ENCODE peak calls at places on chromosomes 1 and 21, in seven cellular contexts. One of them, this sample, is unnamed.

GRCh38 chr1:186454996-186455395 is 5.9 kb downstream of the PDC start:
- DNase-seq in HFF-Myc: no peak
- DNase-seq in OCI-LY7: no peak
- DNase-seq in PC-9: no peak
- DNase-seq in body of pancreas: peak
- DNase-seq in mesothelial cell of epicardium: no peak
- DNase-seq in glutamatergic neuron: no peak
- DNase-seq in this sample: no peak

GRCh38 chr1:222644649-222645005 is 26.7 kb downstream of the MIA3 start:
- DNase-seq in HFF-Myc: no peak
- DNase-seq in OCI-LY7: no peak
- DNase-seq in PC-9: no peak
- DNase-seq in body of pancreas: no peak
- DNase-seq in mesothelial cell of epicardium: no peak
- DNase-seq in glutamatergic neuron: no peak
- DNase-seq in this sample: no peak

GRCh38 chr1:114103992-114104391 is 49.7 kb downstream of the SYT6 start:
- DNase-seq in HFF-Myc: no peak
- DNase-seq in OCI-LY7: no peak
- DNase-seq in PC-9: no peak
- DNase-seq in body of pancreas: no peak
- DNase-seq in mesothelial cell of epicardium: no peak
- DNase-seq in glutamatergic neuron: no peak
- DNase-seq in this sample: no peak

GRCh38 chr21:28641731-28642130 is 350.9 kb downstream of the LTN1 start:
- DNase-seq in HFF-Myc: no peak
- DNase-seq in OCI-LY7: no peak
- DNase-seq in PC-9: no peak
- DNase-seq in body of pancreas: no peak
- DNase-seq in mesothelial cell of epicardium: no peak
- DNase-seq in glutamatergic neuron: no peak
- DNase-seq in this sample: no peak

GRCh38 chr1:226525750-226526149 is 22.8 kb upstream of the STUM start:
- DNase-seq in HFF-Myc: no peak
- DNase-seq in OCI-LY7: no peak
- DNase-seq in PC-9: no peak
- DNase-seq in body of pancreas: no peak
- DNase-seq in mesothelial cell of epicardium: no peak
- DNase-seq in glutamatergic neuron: no peak
- DNase-seq in this sample: no peak

GRCh38 chr1:43864111-43865045 is 69.2 kb upstream of the ARTN start:
- DNase-seq in HFF-Myc: no peak
- DNase-seq in OCI-LY7: no peak
- DNase-seq in PC-9: no peak
- DNase-seq in body of pancreas: no peak
- DNase-seq in mesothelial cell of epicardium: no peak
- DNase-seq in glutamatergic neuron: no peak
- DNase-seq in this sample: no peak

GRCh38 chr21:43913928-43914327 is 48.9 kb downstream of the AGPAT3 start:
- DNase-seq in HFF-Myc: no peak
- DNase-seq in OCI-LY7: no peak
- DNase-seq in PC-9: no peak
- DNase-seq in body of pancreas: no peak
- DNase-seq in mesothelial cell of epicardium: no peak
- DNase-seq in glutamatergic neuron: no peak
- DNase-seq in this sample: no peak

GRCh38 chr1:233957691-233958090 is 53.2 kb downstream of the SLC35F3 start:
- DNase-seq in HFF-Myc: no peak
- DNase-seq in OCI-LY7: no peak
- DNase-seq in PC-9: no peak
- DNase-seq in body of pancreas: no peak
- DNase-seq in mesothelial cell of epicardium: no peak
- DNase-seq in glutamatergic neuron: no peak
- DNase-seq in this sample: no peak

GRCh38 chr1:3341236-3341994 is 113.0 kb upstream of the ARHGEF16 start:
- DNase-seq in HFF-Myc: no peak
- DNase-seq in OCI-LY7: no peak
- DNase-seq in PC-9: no peak
- DNase-seq in body of pancreas: no peak
- DNase-seq in mesothelial cell of epicardium: no peak
- DNase-seq in glutamatergic neuron: no peak
- DNase-seq in this sample: no peak

GRCh38 chr1:48676822-48677221 is 99.9 kb downstream of the BEND5 start:
- DNase-seq in HFF-Myc: no peak
- DNase-seq in OCI-LY7: no peak
- DNase-seq in PC-9: no peak
- DNase-seq in body of pancreas: no peak
- DNase-seq in mesothelial cell of epicardium: no peak
- DNase-seq in glutamatergic neuron: no peak
- DNase-seq in this sample: no peak

GRCh38 chr1:194069831-194070218 is 883.4 kb upstream of the B3GALT2 start:
- DNase-seq in HFF-Myc: no peak
- DNase-seq in OCI-LY7: no peak
- DNase-seq in PC-9: no peak
- DNase-seq in body of pancreas: no peak
- DNase-seq in mesothelial cell of epicardium: no peak
- DNase-seq in glutamatergic neuron: no peak
- DNase-seq in this sample: no peak

GRCh38 chr1:1876335-1876935 is 14.5 kb downstream of the GNB1 start:
- DNase-seq in HFF-Myc: no peak
- DNase-seq in OCI-LY7: no peak
- DNase-seq in PC-9: no peak
- DNase-seq in body of pancreas: no peak
- DNase-seq in mesothelial cell of epicardium: no peak
- DNase-seq in glutamatergic neuron: no peak
- DNase-seq in this sample: no peak

GRCh38 chr1:150765229-150765976 is at the start of gene CTSS:
- DNase-seq in HFF-Myc: peak
- DNase-seq in OCI-LY7: peak
- DNase-seq in PC-9: no peak
- DNase-seq in body of pancreas: no peak
- DNase-seq in mesothelial cell of epicardium: no peak
- DNase-seq in glutamatergic neuron: no peak
- DNase-seq in this sample: no peak

DNA sequence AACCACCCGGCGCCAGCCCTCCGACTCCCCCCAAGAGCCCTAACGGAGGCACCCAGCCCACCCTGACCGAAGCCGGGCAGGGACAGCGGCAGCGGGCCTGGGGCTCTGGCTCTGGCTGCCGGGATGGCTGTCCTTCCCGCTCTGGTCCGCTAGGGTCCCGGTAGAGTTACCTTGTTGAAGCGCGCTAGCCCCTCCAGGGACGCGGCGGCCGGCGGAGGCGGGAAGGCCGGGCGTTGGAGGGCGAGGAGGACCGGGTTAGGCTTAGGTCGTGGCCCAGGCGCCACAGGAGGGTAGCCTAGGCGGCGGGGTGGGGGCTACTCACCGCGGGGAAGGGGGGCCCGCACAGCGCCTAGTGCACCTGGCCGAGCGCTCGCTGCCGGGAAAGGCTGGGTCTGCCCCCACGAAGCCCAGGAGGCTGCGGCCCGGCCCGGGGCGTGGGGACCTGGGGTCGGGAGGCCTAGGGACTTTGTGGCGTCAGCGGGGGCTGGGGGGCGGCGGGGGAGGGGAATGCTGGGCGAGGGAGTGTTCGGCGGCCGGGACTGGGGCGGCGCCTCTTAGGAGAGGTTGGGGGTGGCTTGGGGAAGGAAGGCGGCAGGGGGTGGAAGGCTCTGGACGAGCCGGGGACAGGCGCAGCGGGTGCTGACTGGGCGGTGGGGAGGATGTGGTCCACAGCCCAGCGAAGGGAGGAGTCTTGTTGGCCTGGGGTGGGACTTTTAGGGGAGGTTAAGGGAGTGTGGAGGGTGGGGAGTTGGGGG is at the start of gene TRIM17:
- DNase-seq in HFF-Myc: no peak
- DNase-seq in OCI-LY7: no peak
- DNase-seq in PC-9: peak
- DNase-seq in body of pancreas: peak
- DNase-seq in mesothelial cell of epicardium: peak
- DNase-seq in glutamatergic neuron: peak
- DNase-seq in this sample: peak
- TF ChIP-seq CTCF in HFF-Myc: no peak
- TF ChIP-seq CTCF in OCI-LY7: no peak
- TF ChIP-seq CTCF in PC-9: peak
- TF ChIP-seq CTCF in body of pancreas: peak
- TF ChIP-seq CTCF in mesothelial cell of epicardium: peak
- TF ChIP-seq CTCF in glutamatergic neuron: peak
- TF ChIP-seq CTCF in this sample: peak

DNA sequence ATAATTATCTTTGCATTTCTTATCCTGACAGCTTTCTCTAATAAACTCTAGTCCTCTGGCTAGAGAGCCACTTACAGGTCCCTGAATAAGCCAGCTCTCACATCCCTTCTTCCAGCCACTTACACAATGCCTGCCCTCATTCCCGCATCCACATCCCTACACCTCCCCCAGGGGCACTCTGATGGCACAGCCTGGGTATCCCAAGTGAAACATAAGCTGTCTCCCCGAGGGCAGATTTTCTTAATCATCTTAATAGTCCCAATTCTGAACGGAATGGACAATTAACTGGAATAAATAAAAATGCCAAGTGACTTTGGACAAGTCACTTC is 4.9 kb downstream of the RHOC start:
- DNase-seq in HFF-Myc: no peak
- DNase-seq in OCI-LY7: no peak
- DNase-seq in PC-9: no peak
- DNase-seq in body of pancreas: no peak
- DNase-seq in mesothelial cell of epicardium: no peak
- DNase-seq in glutamatergic neuron: peak
- DNase-seq in this sample: no peak
- TF ChIP-seq CTCF in HFF-Myc: no peak
- TF ChIP-seq CTCF in OCI-LY7: no peak
- TF ChIP-seq CTCF in PC-9: no peak
- TF ChIP-seq CTCF in body of pancreas: no peak
- TF ChIP-seq CTCF in mesothelial cell of epicardium: no peak
- TF ChIP-seq CTCF in glutamatergic neuron: no peak
- TF ChIP-seq CTCF in this sample: no peak

GRCh38 chr1:229457436-229457835 is 23.5 kb upstream of the ACTA1 start:
- DNase-seq in HFF-Myc: no peak
- DNase-seq in OCI-LY7: no peak
- DNase-seq in PC-9: no peak
- DNase-seq in body of pancreas: no peak
- DNase-seq in mesothelial cell of epicardium: no peak
- DNase-seq in glutamatergic neuron: no peak
- DNase-seq in this sample: no peak

GRCh38 chr1:229448845-229449244 is 15.0 kb upstream of the ACTA1 start:
- DNase-seq in HFF-Myc: no peak
- DNase-seq in OCI-LY7: no peak
- DNase-seq in PC-9: no peak
- DNase-seq in body of pancreas: no peak
- DNase-seq in mesothelial cell of epicardium: no peak
- DNase-seq in glutamatergic neuron: no peak
- DNase-seq in this sample: no peak

GRCh38 chr1:229454056-229454455 is 20.2 kb upstream of the ACTA1 start:
- DNase-seq in HFF-Myc: no peak
- DNase-seq in OCI-LY7: no peak
- DNase-seq in PC-9: no peak
- DNase-seq in body of pancreas: no peak
- DNase-seq in mesothelial cell of epicardium: no peak
- DNase-seq in glutamatergic neuron: no peak
- DNase-seq in this sample: no peak

GRCh38 chr1:229456016-229456415 is 22.1 kb upstream of the ACTA1 start:
- DNase-seq in HFF-Myc: no peak
- DNase-seq in OCI-LY7: no peak
- DNase-seq in PC-9: no peak
- DNase-seq in body of pancreas: no peak
- DNase-seq in mesothelial cell of epicardium: no peak
- DNase-seq in glutamatergic neuron: no peak
- DNase-seq in this sample: no peak

GRCh38 chr1:229452956-229453801 is 19.3 kb upstream of the ACTA1 start:
- DNase-seq in HFF-Myc: no peak
- DNase-seq in OCI-LY7: peak
- DNase-seq in PC-9: no peak
- DNase-seq in body of pancreas: no peak
- DNase-seq in mesothelial cell of epicardium: no peak
- DNase-seq in glutamatergic neuron: no peak
- DNase-seq in this sample: no peak
- TF ChIP-seq CTCF in HFF-Myc: peak
- TF ChIP-seq CTCF in OCI-LY7: peak
- TF ChIP-seq CTCF in PC-9: peak
- TF ChIP-seq CTCF in body of pancreas: peak
- TF ChIP-seq CTCF in mesothelial cell of epicardium: no peak
- TF ChIP-seq CTCF in glutamatergic neuron: no peak
- TF ChIP-seq CTCF in this sample: no peak

GRCh38 chr1:8165595-8166360 is 139.7 kb upstream of the ERRFI1 start:
- DNase-seq in HFF-Myc: no peak
- DNase-seq in OCI-LY7: peak
- DNase-seq in PC-9: no peak
- DNase-seq in body of pancreas: no peak
- DNase-seq in mesothelial cell of epicardium: no peak
- DNase-seq in glutamatergic neuron: peak
- DNase-seq in this sample: no peak
- TF ChIP-seq CTCF in HFF-Myc: peak
- TF ChIP-seq CTCF in OCI-LY7: peak
- TF ChIP-seq CTCF in PC-9: peak
- TF ChIP-seq CTCF in body of pancreas: no peak
- TF ChIP-seq CTCF in mesothelial cell of epicardium: no peak
- TF ChIP-seq CTCF in glutamatergic neuron: no peak
- TF ChIP-seq CTCF in this sample: no peak

DNA sequence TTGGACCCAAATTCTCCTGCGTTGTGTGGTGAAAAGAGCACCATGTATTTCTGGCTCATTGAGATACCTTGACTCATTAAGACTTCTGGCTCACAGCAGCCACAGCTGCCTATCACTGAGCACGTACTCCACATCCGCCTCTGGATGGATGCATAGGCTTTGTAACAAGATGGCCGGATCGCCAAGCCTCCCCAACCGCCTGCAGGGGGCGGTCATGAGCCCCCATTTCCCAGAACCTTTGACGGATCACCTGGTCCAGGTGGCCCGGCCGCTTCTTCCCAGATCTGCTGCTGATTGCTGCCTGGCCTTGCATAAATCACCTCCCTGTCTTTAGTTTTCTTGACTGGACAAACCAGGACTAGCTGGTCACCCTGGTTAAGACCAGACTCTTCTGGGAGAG is 156.5 kb upstream of the KLHDC7A start:
- DNase-seq in HFF-Myc: no peak
- DNase-seq in OCI-LY7: no peak
- DNase-seq in PC-9: no peak
- DNase-seq in body of pancreas: peak
- DNase-seq in mesothelial cell of epicardium: no peak
- DNase-seq in glutamatergic neuron: no peak
- DNase-seq in this sample: no peak
- TF ChIP-seq CTCF in HFF-Myc: peak
- TF ChIP-seq CTCF in OCI-LY7: peak
- TF ChIP-seq CTCF in PC-9: peak
- TF ChIP-seq CTCF in body of pancreas: no peak
- TF ChIP-seq CTCF in mesothelial cell of epicardium: peak
- TF ChIP-seq CTCF in glutamatergic neuron: no peak
- TF ChIP-seq CTCF in this sample: no peak